ENCODE peak calls at places on chromosome 13, in five cellular contexts. Y, W, R, C and D are unnamed samples.

GRCh38 chr13:112330066-112330465 is 46.1 kb upstream of the SPACA7 start:
- DNase-seq in Y (no peak), C (no peak), W (no peak), R (no peak), D (no peak)

GRCh38 chr13:48954086-48954485 is 21.6 kb upstream of the FNDC3A start:
- DNase-seq in R (peak), W (no peak), C (no peak), Y (no peak), D (no peak)

GRCh38 chr13:30972888-30973377 is 40.5 kb downstream of the TEX26 start:
- DNase-seq in W (no peak), R (no peak), Y (no peak), C (peak), D (no peak)

GRCh38 chr13:36029171-36029570 is 102.0 kb downstream of the DCLK1 start:
- DNase-seq in R (no peak), W (no peak), C (no peak), Y (peak), D (no peak)

GRCh38 chr13:73399347-73400216 is 340.8 kb downstream of the KLF5 start:
- DNase-seq in W (no peak), Y (no peak), C (peak), R (no peak), D (no peak)

GRCh38 chr13:101611491-101612475 is 159.3 kb downstream of the ITGBL1 start:
- DNase-seq in W (no peak), R (no peak), C (no peak), Y (no peak), D (no peak)

GRCh38 chr13:83881917-83882625 is at the start of gene SLITRK1:
- DNase-seq in Y (peak), R (peak), C (peak), W (no peak), D (peak)

GRCh38 chr13:72217142-72217541 is 350.1 kb upstream of the DACH1 start:
- DNase-seq in R (no peak), Y (no peak), W (no peak), C (no peak), D (no peak)

GRCh38 chr13:52804202-52804641 is 44.2 kb downstream of the PCDH8 start:
- DNase-seq in R (no peak), W (no peak), C (no peak), Y (no peak), D (no peak)

GRCh38 chr13:51637852-51638496 is 53.7 kb downstream of the WDFY2 start:
- DNase-seq in W (no peak), Y (no peak), C (no peak), R (no peak), D (no peak)

GRCh38 chr13:112178769-112179168 is 111.8 kb downstream of the SOX1 start:
- DNase-seq in Y (no peak), W (no peak), R (no peak), C (no peak), D (no peak)